ENCODE peak calls at places on chromosome 19, in nine cellular contexts. S is nephron progenitor cell, V is AG10803, R is Calu3, Z is fibroblast of mammary gland, N is psoas muscle, M is mesothelial cell of epicardium, D is fibroblast of pulmonary artery, F is thyroid gland. C is an unnamed sample.
A peak's percentile ranks its signal among the peaks of the same experiment; 100 is the strongest.

GRCh38 chr19:16525751-16526481 is 16.3 kb downstream of the CHERP start:
- DNase-seq in M (no peak), D (no peak), V (no peak), Z (no peak), R (no peak), S (no peak), N (no peak), F (no peak), C (no peak)

GRCh38 chr19:15317392-15318011 is 14.8 kb downstream of the BRD4 start:
- DNase-seq in D (peak; percentile 49), R (no peak), N (no peak), V (peak; percentile 59), F (no peak), M (no peak), Z (no peak), S (no peak), C (no peak)

GRCh38 chr19:23311551-23311950 is 61.4 kb upstream of the ZNF724 start:
- DNase-seq in R (no peak), F (no peak), V (no peak), D (no peak), S (no peak), Z (no peak), M (no peak), N (no peak), C (no peak)

GRCh38 chr19:801861-802496 is 4.7 kb downstream of the PTBP1 start:
- DNase-seq in S (no peak), R (no peak), N (peak; percentile 62), D (peak; percentile 69), F (peak; percentile 62), Z (peak; percentile 71), M (no peak), V (peak; percentile 33), C (no peak)

GRCh38 chr19:45320997-45321775 is 1.5 kb downstream of the CKM start:
- DNase-seq in S (no peak), Z (no peak), M (no peak), N (no peak), D (no peak), F (no peak), R (no peak), V (no peak), C (no peak)

GRCh38 chr19:14767466-14767971 is 10.8 kb downstream of the ADGRE2 start:
- DNase-seq in D (no peak), Z (no peak), S (no peak), R (no peak), M (no peak), F (no peak), V (no peak), N (no peak), C (no peak)

GRCh38 chr19:24033962-24034342 is 53.0 kb upstream of the ZNF254 start:
- DNase-seq in Z (peak; percentile 72), F (peak; percentile 88), D (peak; percentile 68), M (peak; percentile 51), S (peak; percentile 24), N (peak; percentile 36), R (peak; percentile 21), V (peak; percentile 65), C (peak; percentile 23)

GRCh38 chr19:16661480-16662034 is 618 bp downstream of the TMEM38A start:
- DNase-seq in F (peak; percentile 34), R (peak; percentile 6), N (peak; percentile 62), S (peak; percentile 41), M (no peak), D (no peak), Z (no peak), V (no peak), C (peak; percentile 27)

GRCh38 chr19:19366691-19367396 is 38.6 kb upstream of the GATAD2A start:
- DNase-seq in D (peak; percentile 71), M (peak; percentile 73), S (peak; percentile 65), V (peak; percentile 66), F (peak; percentile 81), R (peak; percentile 85), N (peak; percentile 69), Z (peak; percentile 70), C (peak; percentile 65)

GRCh38 chr19:4910594-4911273 is 1.4 kb downstream of the UHRF1 start:
- DNase-seq in M (no peak), N (peak; percentile 17), R (no peak), D (peak; percentile 55), F (no peak), V (peak; percentile 70), Z (peak; percentile 55), S (peak; percentile 19), C (no peak)

GRCh38 chr19:54416695-54417491 is 1.6 kb downstream of the TTYH1 start:
- DNase-seq in M (no peak), D (no peak), S (no peak), R (no peak), Z (no peak), F (no peak), V (no peak), N (no peak), C (no peak)

GRCh38 chr19:30387311-30388115 is 15.3 kb downstream of the ZNF536 start:
- DNase-seq in D (no peak), V (no peak), N (no peak), R (no peak), Z (no peak), F (no peak), M (no peak), S (no peak), C (no peak)

GRCh38 chr19:20423381-20424207 is 142.0 kb downstream of the ZNF737 start:
- DNase-seq in M (peak; percentile 37), Z (peak; percentile 66), N (peak; percentile 47), D (peak; percentile 69), V (peak; percentile 68), S (peak; percentile 7), R (peak; percentile 21), F (peak; percentile 68), C (peak; percentile 24)

GRCh38 chr19:54255105-54255775 is 1.8 kb downstream of the LILRB5 start:
- DNase-seq in N (no peak), R (no peak), V (no peak), D (no peak), Z (no peak), S (no peak), F (no peak), M (no peak), C (no peak)

GRCh38 chr19:17197666-17198065 is 17.5 kb upstream of the USE1 start:
- DNase-seq in R (no peak), Z (no peak), M (no peak), N (no peak), D (no peak), S (no peak), F (peak; percentile 83), V (no peak), C (no peak)

GRCh38 chr19:58228584-58229254 is at the start of gene ZNF544:
- DNase-seq in Z (peak; percentile 67), S (peak; percentile 71), R (peak; percentile 88), M (peak; percentile 79), D (peak; percentile 74), V (peak; percentile 70), N (peak; percentile 74), F (peak; percentile 83), C (peak; percentile 66)
- TF ChIP-seq CTCF in Z (no peak), S (peak; percentile 21), R (no peak), M (peak; percentile 11), D (peak; percentile 31), V (peak; percentile 28), N (no peak), F (no peak), C (no peak)

GRCh38 chr19:13154241-13154778 is 4.1 kb downstream of the IER2 start:
- DNase-seq in Z (peak; percentile 95), D (peak; percentile 96), V (peak; percentile 97), R (no peak), S (peak; percentile 46), N (peak; percentile 96), M (peak; percentile 56), F (peak; percentile 96), C (peak; percentile 44)

GRCh38 chr19:13152356-13152853 is 2.2 kb downstream of the IER2 start:
- DNase-seq in Z (no peak), R (no peak), N (no peak), V (no peak), F (no peak), M (no peak), S (no peak), D (no peak), C (no peak)

GRCh38 chr19:13151605-13152355 is 1.6 kb downstream of the IER2 start:
- DNase-seq in M (peak; percentile 98), N (peak; percentile 98), S (peak; percentile 96), R (peak; percentile 93), F (peak; percentile 98), Z (peak; percentile 95), D (peak; percentile 98), V (peak; percentile 97), C (peak; percentile 92)

GRCh38 chr19:13153627-13154240 is 3.5 kb downstream of the IER2 start:
- DNase-seq in D (peak; percentile 49), R (no peak), F (peak; percentile 42), M (no peak), S (peak; percentile 48), Z (no peak), N (peak; percentile 50), V (peak; percentile 49), C (peak; percentile 49)

GRCh38 chr19:13152854-13153626 is 2.8 kb downstream of the IER2 start:
- DNase-seq in S (peak; percentile 96), Z (peak; percentile 92), N (peak; percentile 93), M (peak; percentile 99), V (peak; percentile 92), R (peak; percentile 94), D (peak; percentile 97), F (peak; percentile 95), C (peak; percentile 96)
- TF ChIP-seq CTCF in S (no peak), Z (no peak), N (no peak), M (peak; percentile 10), V (peak; percentile 2), R (no peak), D (no peak), F (no peak), C (no peak)

GRCh38 chr19:41928221-41928683 is at the start of gene ERFL:
- DNase-seq in F (no peak), N (no peak), V (no peak), D (no peak), M (no peak), R (no peak), Z (no peak), S (peak; percentile 51), C (no peak)
- TF ChIP-seq CTCF in F (no peak), N (no peak), V (no peak), D (no peak), M (no peak), R (no peak), Z (no peak), S (no peak), C (no peak)

DNA sequence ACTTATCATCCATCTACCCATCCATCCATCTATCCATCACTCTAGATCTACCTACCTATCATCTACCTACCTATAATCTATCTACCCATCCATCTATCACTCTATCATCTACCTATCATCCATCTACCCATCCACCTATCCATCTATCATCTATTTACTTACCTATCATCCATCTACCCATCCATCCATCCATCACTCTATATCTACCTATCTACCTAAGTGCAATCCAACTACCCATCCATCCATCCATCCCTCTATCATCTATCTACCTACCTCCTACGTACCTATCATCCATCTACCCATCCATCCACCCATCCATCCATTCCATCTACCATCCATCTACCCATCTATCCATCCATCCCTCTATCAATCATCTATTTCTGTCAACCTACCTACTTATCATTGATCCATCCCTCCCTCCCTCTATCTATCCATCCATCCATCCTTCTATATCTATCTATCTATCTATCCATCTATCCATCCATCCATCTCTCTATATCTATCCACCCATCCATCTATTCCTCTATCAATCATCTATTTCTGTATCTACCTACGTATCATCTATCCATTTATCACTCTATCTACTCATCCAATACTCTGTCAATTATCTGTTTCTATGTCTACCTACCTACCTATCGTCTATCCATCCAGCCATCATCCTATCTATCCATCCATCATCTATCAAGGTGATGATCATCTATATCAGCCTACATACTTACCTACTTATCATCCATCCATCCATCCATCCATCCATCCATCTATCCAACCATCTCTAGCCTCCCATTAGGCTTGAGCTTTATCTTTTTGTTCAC is 49.1 kb downstream of the CEBPG start:
- DNase-seq in M (no peak), N (no peak), V (no peak), D (no peak), F (no peak), S (no peak), R (no peak), Z (no peak), C (no peak)
- TF ChIP-seq CTCF in M (no peak), N (no peak), V (no peak), D (no peak), F (no peak), S (no peak), R (no peak), Z (no peak), C (no peak)